ENCODE peak calls at places on chromosome 16, in nine cellular contexts. B, Q, C, T, W, D, J, M and X are unnamed samples.

GRCh38 chr16:69301861-69302260 is 9.3 kb upstream of the VPS4A start:
- DNase-seq in C (no peak), D (no peak), J (no peak), Q (no peak), T (no peak), B (no peak), M (no peak), W (no peak), X (no peak)

GRCh38 chr16:87062569-87063442 is 254.4 kb downstream of the C16orf95 start:
- DNase-seq in M (peak), J (no peak), T (no peak), C (peak), B (peak), W (no peak), D (peak), Q (peak), X (no peak)

GRCh38 chr16:68538880-68539701 is at the start of gene ZFP90:
- DNase-seq in W (peak), T (peak), D (peak), B (peak), M (peak), J (peak), Q (peak), C (peak), X (peak)

GRCh38 chr16:88815227-88815626 is 3.5 kb upstream of the APRT start:
- DNase-seq in D (no peak), W (no peak), Q (no peak), T (no peak), J (no peak), B (no peak), C (no peak), M (no peak), X (no peak)

GRCh38 chr16:89015271-89015859 is 38.4 kb upstream of the CBFA2T3 start:
- DNase-seq in M (no peak), B (peak), W (peak), D (no peak), J (no peak), Q (no peak), C (peak), T (no peak), X (no peak)

GRCh38 chr16:87002717-87003413 is 314.3 kb downstream of the C16orf95 start:
- DNase-seq in M (no peak), B (no peak), W (no peak), Q (no peak), J (no peak), D (no peak), C (peak), T (no peak), X (no peak)

GRCh38 chr16:57601801-57602478 is 26.5 kb upstream of the ADGRG1 start:
- DNase-seq in J (peak), C (peak), B (no peak), T (peak), W (no peak), M (no peak), Q (no peak), D (no peak), X (no peak)

GRCh38 chr16:17177968-17178880 is 292.5 kb downstream of the XYLT1 start:
- DNase-seq in D (no peak), C (no peak), J (no peak), T (no peak), W (no peak), Q (no peak), M (peak), B (no peak), X (no peak)

GRCh38 chr16:19210175-19210924 is 42.3 kb downstream of the SYT17 start:
- DNase-seq in D (no peak), W (no peak), C (no peak), J (no peak), Q (no peak), B (no peak), T (peak), M (peak), X (no peak)

GRCh38 chr16:88917146-88917914 is 50.9 kb upstream of the PABPN1L start:
- DNase-seq in T (no peak), D (no peak), J (no peak), B (no peak), C (no peak), W (no peak), M (no peak), Q (no peak), X (no peak)

GRCh38 chr16:57600048-57600835 is 28.2 kb upstream of the ADGRG1 start:
- DNase-seq in W (peak), M (peak), D (peak), C (peak), T (no peak), Q (peak), J (peak), B (peak), X (peak)